ENCODE peak calls at places on chromosomes 13 and 19, in ten cellular contexts. One of them, this sample, is unnamed.

GRCh38 chr19:33927789-33928457 is 131.3 kb downstream of the KCTD15 start:
- DNase-seq in HepG2: no peak
- DNase-seq in pancreas: no peak
- DNase-seq in osteoblast: no peak
- DNase-seq in IMR-90: no peak
- DNase-seq in endodermal cell: no peak
- DNase-seq in brain microvascular endothelial cell: no peak
- DNase-seq in ovary: no peak
- DNase-seq in dorsolateral prefrontal cortex: no peak
- DNase-seq in thoracic aorta: no peak
- DNase-seq in this sample: no peak

GRCh38 chr13:57846600-57847173 is 215.1 kb downstream of the PCDH17 start:
- DNase-seq in HepG2: no peak
- DNase-seq in pancreas: no peak
- DNase-seq in osteoblast: no peak
- DNase-seq in IMR-90: no peak
- DNase-seq in endodermal cell: no peak
- DNase-seq in brain microvascular endothelial cell: no peak
- DNase-seq in ovary: no peak
- DNase-seq in dorsolateral prefrontal cortex: no peak
- DNase-seq in thoracic aorta: no peak
- DNase-seq in this sample: no peak

GRCh38 chr19:45451181-45451849 is 16.5 kb upstream of the FOSB start:
- DNase-seq in HepG2: no peak
- DNase-seq in pancreas: peak; percentile 49
- DNase-seq in osteoblast: peak; percentile 93
- DNase-seq in IMR-90: peak; percentile 88
- DNase-seq in endodermal cell: peak; percentile 69
- DNase-seq in brain microvascular endothelial cell: peak; percentile 86
- DNase-seq in ovary: peak; percentile 65
- DNase-seq in dorsolateral prefrontal cortex: no peak
- DNase-seq in thoracic aorta: no peak
- DNase-seq in this sample: no peak

GRCh38 chr19:32324631-32325215 is 20.7 kb upstream of the ZNF507 start:
- DNase-seq in HepG2: no peak
- DNase-seq in pancreas: no peak
- DNase-seq in osteoblast: no peak
- DNase-seq in IMR-90: peak; percentile 6
- DNase-seq in endodermal cell: no peak
- DNase-seq in brain microvascular endothelial cell: no peak
- DNase-seq in ovary: no peak
- DNase-seq in dorsolateral prefrontal cortex: no peak
- DNase-seq in thoracic aorta: no peak
- DNase-seq in this sample: no peak

GRCh38 chr19:5397804-5398692 is 57.2 kb upstream of the ZNRF4 start:
- DNase-seq in HepG2: peak; percentile 16
- DNase-seq in pancreas: no peak
- DNase-seq in osteoblast: no peak
- DNase-seq in IMR-90: no peak
- DNase-seq in endodermal cell: peak; percentile 86
- DNase-seq in brain microvascular endothelial cell: peak; percentile 15
- DNase-seq in ovary: no peak
- DNase-seq in dorsolateral prefrontal cortex: no peak
- DNase-seq in thoracic aorta: no peak
- DNase-seq in this sample: no peak

GRCh38 chr13:113630804-113631203 is 27.2 kb downstream of the ATP4B start:
- DNase-seq in HepG2: no peak
- DNase-seq in pancreas: no peak
- DNase-seq in osteoblast: no peak
- DNase-seq in IMR-90: no peak
- DNase-seq in endodermal cell: no peak
- DNase-seq in brain microvascular endothelial cell: no peak
- DNase-seq in ovary: no peak
- DNase-seq in dorsolateral prefrontal cortex: no peak
- DNase-seq in thoracic aorta: no peak
- DNase-seq in this sample: peak; percentile 30

GRCh38 chr19:10868872-10869547 is 2.3 kb upstream of the CARM1 start:
- DNase-seq in HepG2: no peak
- DNase-seq in pancreas: no peak
- DNase-seq in osteoblast: peak; percentile 18
- DNase-seq in IMR-90: no peak
- DNase-seq in endodermal cell: peak; percentile 42
- DNase-seq in brain microvascular endothelial cell: no peak
- DNase-seq in ovary: no peak
- DNase-seq in dorsolateral prefrontal cortex: no peak
- DNase-seq in thoracic aorta: no peak
- DNase-seq in this sample: no peak

GRCh38 chr19:15093001-15093400 is 11.0 kb downstream of the OR1I1 start:
- DNase-seq in HepG2: no peak
- DNase-seq in pancreas: no peak
- DNase-seq in osteoblast: no peak
- DNase-seq in IMR-90: no peak
- DNase-seq in endodermal cell: no peak
- DNase-seq in brain microvascular endothelial cell: no peak
- DNase-seq in ovary: no peak
- DNase-seq in dorsolateral prefrontal cortex: no peak
- DNase-seq in thoracic aorta: no peak
- DNase-seq in this sample: no peak

GRCh38 chr19:13031917-13032623 is 36.8 kb downstream of the NFIX start:
- DNase-seq in HepG2: peak; percentile 87
- DNase-seq in pancreas: no peak
- DNase-seq in osteoblast: no peak
- DNase-seq in IMR-90: peak; percentile 58
- DNase-seq in endodermal cell: no peak
- DNase-seq in brain microvascular endothelial cell: no peak
- DNase-seq in ovary: no peak
- DNase-seq in dorsolateral prefrontal cortex: no peak
- DNase-seq in thoracic aorta: no peak
- DNase-seq in this sample: no peak

GRCh38 chr13:31846984-31847752 is 107.8 kb downstream of the RXFP2 start:
- DNase-seq in HepG2: no peak
- DNase-seq in pancreas: no peak
- DNase-seq in osteoblast: peak; percentile 87
- DNase-seq in IMR-90: no peak
- DNase-seq in endodermal cell: no peak
- DNase-seq in brain microvascular endothelial cell: no peak
- DNase-seq in ovary: no peak
- DNase-seq in dorsolateral prefrontal cortex: no peak
- DNase-seq in thoracic aorta: no peak
- DNase-seq in this sample: no peak

GRCh38 chr19:9498183-9498902 is at the start of gene ZNF560:
- DNase-seq in HepG2: no peak
- DNase-seq in pancreas: no peak
- DNase-seq in osteoblast: no peak
- DNase-seq in IMR-90: peak; percentile 12
- DNase-seq in endodermal cell: peak; percentile 55
- DNase-seq in brain microvascular endothelial cell: peak; percentile 20
- DNase-seq in ovary: no peak
- DNase-seq in dorsolateral prefrontal cortex: no peak
- DNase-seq in thoracic aorta: no peak
- DNase-seq in this sample: no peak

GRCh38 chr13:66138172-66138811 is 1091.8 kb downstream of the PCDH9 start:
- DNase-seq in HepG2: no peak
- DNase-seq in pancreas: no peak
- DNase-seq in osteoblast: no peak
- DNase-seq in IMR-90: no peak
- DNase-seq in endodermal cell: no peak
- DNase-seq in brain microvascular endothelial cell: no peak
- DNase-seq in ovary: no peak
- DNase-seq in dorsolateral prefrontal cortex: no peak
- DNase-seq in thoracic aorta: no peak
- DNase-seq in this sample: no peak

GRCh38 chr13:92838786-92839185 is 387.8 kb upstream of the GPC6 start:
- DNase-seq in HepG2: peak; percentile 4
- DNase-seq in pancreas: no peak
- DNase-seq in osteoblast: peak; percentile 69
- DNase-seq in IMR-90: peak; percentile 94
- DNase-seq in endodermal cell: no peak
- DNase-seq in brain microvascular endothelial cell: peak; percentile 91
- DNase-seq in ovary: no peak
- DNase-seq in dorsolateral prefrontal cortex: no peak
- DNase-seq in thoracic aorta: no peak
- DNase-seq in this sample: no peak

GRCh38 chr19:29806098-29806866 is 5.5 kb upstream of the CCNE1 start:
- DNase-seq in HepG2: peak; percentile 52
- DNase-seq in pancreas: peak; percentile 22
- DNase-seq in osteoblast: no peak
- DNase-seq in IMR-90: peak; percentile 44
- DNase-seq in endodermal cell: peak; percentile 81
- DNase-seq in brain microvascular endothelial cell: peak; percentile 32
- DNase-seq in ovary: peak; percentile 24
- DNase-seq in dorsolateral prefrontal cortex: no peak
- DNase-seq in thoracic aorta: no peak
- DNase-seq in this sample: peak; percentile 42

DNA sequence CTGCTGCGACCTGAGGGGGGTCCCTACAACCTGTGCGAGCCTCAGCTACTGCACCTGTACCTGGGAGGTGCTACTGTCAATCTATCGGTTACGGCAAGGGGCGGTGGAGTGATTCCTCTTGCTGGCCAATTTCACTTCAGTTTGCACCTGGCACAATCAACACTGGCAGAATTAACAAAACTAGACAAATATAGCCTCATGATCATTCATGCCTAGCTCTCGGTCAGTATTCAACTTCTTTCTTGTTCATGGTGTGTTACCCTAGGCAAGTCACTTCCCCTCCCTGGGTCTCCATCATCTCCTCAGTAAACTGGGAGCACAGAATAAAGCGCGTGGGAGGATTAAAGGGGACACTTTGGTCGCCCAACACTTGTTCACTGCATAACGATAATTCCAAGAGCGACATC is 621 bp downstream of the HAUS8 start:
- DNase-seq in HepG2: no peak
- DNase-seq in pancreas: no peak
- DNase-seq in osteoblast: peak; percentile 78
- DNase-seq in IMR-90: no peak
- DNase-seq in endodermal cell: no peak
- DNase-seq in brain microvascular endothelial cell: no peak
- DNase-seq in ovary: no peak
- DNase-seq in dorsolateral prefrontal cortex: no peak
- DNase-seq in thoracic aorta: no peak
- DNase-seq in this sample: no peak
- H3K27ac ChIP-seq in HepG2: peak overlapping the region; percentile 75
- H3K27ac ChIP-seq in pancreas: peak overlapping the region; percentile 72
- H3K27ac ChIP-seq in osteoblast: peak overlapping the region; percentile 79
- H3K27ac ChIP-seq in IMR-90: peak overlapping the region; percentile 20
- H3K27ac ChIP-seq in endodermal cell: peak overlapping the region; percentile 84
- H3K27ac ChIP-seq in brain microvascular endothelial cell: peak overlapping the region; percentile 62
- H3K27ac ChIP-seq in ovary: no peak overlapping the region
- H3K27ac ChIP-seq in dorsolateral prefrontal cortex: peak overlapping the region; percentile 72
- H3K27ac ChIP-seq in thoracic aorta: peak overlapping the region; percentile 71
- H3K27ac ChIP-seq in this sample: peak overlapping the region; percentile 77

DNA sequence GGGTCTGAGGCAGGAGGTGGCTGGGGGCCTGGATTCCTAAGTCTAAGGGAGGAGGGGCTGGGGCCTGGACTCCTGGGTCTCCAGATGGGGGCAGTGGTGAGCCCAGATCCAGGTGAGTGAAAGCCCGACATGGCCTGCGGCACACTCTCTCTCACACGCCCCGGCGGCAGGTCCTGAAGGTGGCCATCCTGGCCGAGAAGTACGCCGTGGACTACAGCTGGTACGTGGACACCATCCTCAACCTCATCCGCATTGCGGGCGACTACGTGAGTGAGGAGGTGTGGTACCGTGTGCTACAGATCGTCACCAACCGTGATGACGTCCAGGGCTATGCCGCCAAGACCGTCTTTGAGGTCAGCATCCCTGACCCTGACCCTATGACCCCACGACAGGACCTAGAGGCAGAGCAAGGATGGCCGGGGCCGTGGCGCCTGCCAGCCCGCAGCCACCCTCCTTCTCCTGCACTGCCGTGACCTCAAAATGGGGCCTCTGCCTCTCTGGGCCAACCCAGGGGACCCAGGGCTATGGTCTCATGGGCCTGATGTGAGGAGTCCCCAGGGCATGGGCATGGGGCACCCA is 13.2 kb downstream of the FUZ start:
- DNase-seq in HepG2: no peak
- DNase-seq in pancreas: no peak
- DNase-seq in osteoblast: peak; percentile 59
- DNase-seq in IMR-90: no peak
- DNase-seq in endodermal cell: peak; percentile 88
- DNase-seq in brain microvascular endothelial cell: no peak
- DNase-seq in ovary: no peak
- DNase-seq in dorsolateral prefrontal cortex: no peak
- DNase-seq in thoracic aorta: no peak
- DNase-seq in this sample: no peak
- TF ChIP-seq CTCF in HepG2: peak; percentile 51
- TF ChIP-seq CTCF in pancreas: no peak
- TF ChIP-seq CTCF in osteoblast: no peak
- TF ChIP-seq CTCF in IMR-90: peak; percentile 11
- TF ChIP-seq CTCF in endodermal cell: peak; percentile 66
- TF ChIP-seq CTCF in brain microvascular endothelial cell: peak; percentile 39
- TF ChIP-seq CTCF in ovary: no peak
- TF ChIP-seq CTCF in dorsolateral prefrontal cortex: no peak
- TF ChIP-seq CTCF in thoracic aorta: no peak
- TF ChIP-seq CTCF in this sample: no peak

GRCh38 chr13:109346060-109346459 is 440.3 kb downstream of the IRS2 start:
- DNase-seq in HepG2: no peak
- DNase-seq in pancreas: no peak
- DNase-seq in osteoblast: no peak
- DNase-seq in IMR-90: no peak
- DNase-seq in endodermal cell: no peak
- DNase-seq in brain microvascular endothelial cell: no peak
- DNase-seq in ovary: no peak
- DNase-seq in dorsolateral prefrontal cortex: no peak
- DNase-seq in thoracic aorta: no peak
- DNase-seq in this sample: no peak
- H3K27ac ChIP-seq in HepG2: no peak overlapping the region
- H3K27ac ChIP-seq in pancreas: no peak overlapping the region
- H3K27ac ChIP-seq in osteoblast: no peak overlapping the region
- H3K27ac ChIP-seq in IMR-90: no peak overlapping the region
- H3K27ac ChIP-seq in endodermal cell: no peak overlapping the region
- H3K27ac ChIP-seq in brain microvascular endothelial cell: no peak overlapping the region
- H3K27ac ChIP-seq in ovary: no peak overlapping the region
- H3K27ac ChIP-seq in dorsolateral prefrontal cortex: no peak overlapping the region
- H3K27ac ChIP-seq in thoracic aorta: no peak overlapping the region
- H3K27ac ChIP-seq in this sample: no peak overlapping the region

DNA sequence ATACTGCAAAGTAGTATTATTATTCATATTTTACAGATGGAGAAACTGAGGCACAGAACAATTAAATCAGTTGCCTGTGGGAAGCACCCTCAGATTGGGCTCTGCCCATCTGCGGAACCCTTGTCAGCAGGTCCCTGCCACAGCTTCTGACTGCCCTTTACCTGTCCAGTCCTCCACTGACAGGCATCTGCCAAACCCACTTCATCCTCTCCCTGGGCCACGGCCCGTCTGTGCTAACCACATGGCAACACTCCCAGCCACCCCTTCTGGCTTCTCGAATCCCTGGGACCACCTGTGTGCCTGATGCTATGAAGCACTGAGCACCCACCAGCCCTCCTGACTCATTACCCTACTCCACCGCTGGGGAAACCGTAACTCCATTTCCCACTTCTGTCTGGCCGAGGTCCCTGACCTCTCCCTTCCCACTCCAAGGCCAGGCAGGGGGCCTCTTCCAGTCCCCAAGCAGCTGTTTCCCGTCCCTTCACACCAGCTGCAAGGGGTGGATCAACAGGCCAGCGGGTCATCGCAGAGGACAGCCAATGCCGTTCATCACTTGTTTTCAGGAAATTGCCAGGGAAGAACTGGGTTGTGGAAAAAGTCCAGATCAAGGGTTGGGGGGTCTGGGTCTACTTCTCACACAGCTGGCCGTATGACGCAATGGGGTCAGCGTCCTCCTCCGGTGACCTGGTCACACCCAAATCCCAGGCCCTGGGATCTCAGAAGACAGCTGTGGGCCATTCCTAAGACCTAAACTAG is 2.5 kb downstream of the KANK3 start:
- DNase-seq in HepG2: no peak
- DNase-seq in pancreas: no peak
- DNase-seq in osteoblast: peak; percentile 65
- DNase-seq in IMR-90: no peak
- DNase-seq in endodermal cell: peak; percentile 82
- DNase-seq in brain microvascular endothelial cell: no peak
- DNase-seq in ovary: peak; percentile 59
- DNase-seq in dorsolateral prefrontal cortex: no peak
- DNase-seq in thoracic aorta: no peak
- DNase-seq in this sample: peak; percentile 75
- TF ChIP-seq CTCF in HepG2: peak; percentile 41
- TF ChIP-seq CTCF in pancreas: no peak
- TF ChIP-seq CTCF in osteoblast: peak; percentile 6
- TF ChIP-seq CTCF in IMR-90: peak; percentile 13
- TF ChIP-seq CTCF in endodermal cell: peak; percentile 58
- TF ChIP-seq CTCF in brain microvascular endothelial cell: peak; percentile 44
- TF ChIP-seq CTCF in ovary: no peak
- TF ChIP-seq CTCF in dorsolateral prefrontal cortex: no peak
- TF ChIP-seq CTCF in thoracic aorta: peak; percentile 19
- TF ChIP-seq CTCF in this sample: peak; percentile 35

This sample was measured in lower lobe of right lung.